ENCODE peak calls at places on chromosome 9, in eight cellular contexts. K is A549, H is HepG2, B is HCT116, P is SK-N-SH, F is K562, V is GM12878, Q is H1. E is an unnamed sample.

GRCh38 chr9:137579259-137579604 is 507 bp upstream of the DPH7 start:
- DNase-seq in K (no peak), H (no peak), B (no peak), P (no peak), F (no peak), V (no peak), Q (no peak), E (no peak)

GRCh38 chr9:34675048-34675714 is 12.7 kb upstream of the CCL27 start:
- DNase-seq in K (peak; percentile 79), H (peak; percentile 80), B (peak; percentile 60), P (peak; percentile 84), F (peak; percentile 74), V (no peak), Q (peak; percentile 92), E (peak; percentile 72)

GRCh38 chr9:4152876-4153275 is 147.0 kb downstream of the GLIS3 start:
- DNase-seq in K (peak; percentile 61), H (no peak), B (no peak), P (no peak), F (no peak), V (no peak), Q (no peak), E (no peak)

GRCh38 chr9:6096821-6097220 is 81.4 kb upstream of the RANBP6 start:
- DNase-seq in K (peak; percentile 26), H (no peak), B (no peak), P (no peak), F (no peak), V (no peak), Q (no peak), E (peak; percentile 26)

GRCh38 chr9:97856857-97857602 is 4.0 kb downstream of the FOXE1 start:
- DNase-seq in K (no peak), H (no peak), B (no peak), P (no peak), F (no peak), V (no peak), Q (no peak), E (no peak)

GRCh38 chr9:97602430-97602829 is 30.7 kb downstream of the TSTD2 start:
- DNase-seq in K (no peak), H (no peak), B (no peak), P (no peak), F (no peak), V (no peak), Q (no peak), E (no peak)

GRCh38 chr9:130587921-130588320 is 8.5 kb downstream of the FUBP3 start:
- DNase-seq in K (no peak), H (no peak), B (no peak), P (no peak), F (no peak), V (no peak), Q (no peak), E (no peak)

GRCh38 chr9:10252174-10252573 is 360.6 kb downstream of the PTPRD start:
- DNase-seq in K (no peak), H (no peak), B (no peak), P (no peak), F (no peak), V (no peak), Q (no peak), E (peak; percentile 22)

GRCh38 chr9:18362901-18363685 is 110.9 kb upstream of the ADAMTSL1 start:
- DNase-seq in K (no peak), H (no peak), B (no peak), P (no peak), F (no peak), V (no peak), Q (no peak), E (peak; percentile 82)

GRCh38 chr9:129868571-129869486 is 33.6 kb downstream of the USP20 start:
- DNase-seq in K (no peak), H (no peak), B (no peak), P (no peak), F (no peak), V (no peak), Q (no peak), E (no peak)

GRCh38 chr9:14346826-14347407 is 33.0 kb upstream of the NFIB start:
- DNase-seq in K (no peak), H (no peak), B (no peak), P (peak; percentile 20), F (no peak), V (no peak), Q (peak; percentile 67), E (no peak)

GRCh38 chr9:112371060-112371459 is 8.8 kb upstream of the HSDL2 start:
- DNase-seq in K (no peak), H (no peak), B (no peak), P (no peak), F (no peak), V (no peak), Q (no peak), E (no peak)

GRCh38 chr9:95129651-95130291 is 187.7 kb downstream of the FANCC start:
- DNase-seq in K (no peak), H (peak; percentile 50), B (no peak), P (no peak), F (no peak), V (no peak), Q (no peak), E (no peak)

GRCh38 chr9:112234779-112235178 is 59.7 kb upstream of the SUSD1 start:
- DNase-seq in K (no peak), H (no peak), B (no peak), P (no peak), F (no peak), V (no peak), Q (no peak), E (no peak)

GRCh38 chr9:114321759-114322158 is 1.1 kb upstream of the ORM1 start:
- DNase-seq in K (no peak), H (no peak), B (no peak), P (no peak), F (no peak), V (no peak), Q (no peak), E (no peak)

GRCh38 chr9:125407432-125407973 is 145.9 kb downstream of the GAPVD1 start:
- DNase-seq in K (no peak), H (no peak), B (no peak), P (no peak), F (no peak), V (no peak), Q (no peak), E (no peak)

GRCh38 chr9:125407974-125408900 is 146.6 kb downstream of the GAPVD1 start:
- DNase-seq in K (peak; percentile 74), H (peak; percentile 39), B (no peak), P (peak; percentile 97), F (peak; percentile 88), V (no peak), Q (peak; percentile 95), E (peak; percentile 61)

GRCh38 chr9:125409637-125410521 is 148.3 kb downstream of the GAPVD1 start:
- DNase-seq in K (peak; percentile 86), H (peak; percentile 48), B (peak; percentile 98), P (peak; percentile 79), F (peak; percentile 94), V (no peak), Q (peak; percentile 50), E (no peak)

GRCh38 chr9:125410522-125410894 is 148.9 kb downstream of the GAPVD1 start:
- DNase-seq in K (no peak), H (no peak), B (no peak), P (no peak), F (no peak), V (no peak), Q (no peak), E (no peak)

GRCh38 chr9:125409217-125409636 is 147.6 kb downstream of the GAPVD1 start:
- DNase-seq in K (peak; percentile 57), H (no peak), B (peak; percentile 86), P (no peak), F (no peak), V (no peak), Q (peak; percentile 56), E (no peak)
- TF ChIP-seq MAX in K (no peak), H (no peak), B (no peak), P (no peak), F (no peak), V (no peak), Q (no peak), E (no peak)

GRCh38 chr9:120902286-120902685 is 24.3 kb downstream of the TRAF1 start:
- DNase-seq in K (no peak), H (no peak), B (no peak), P (no peak), F (no peak), V (no peak), Q (no peak), E (no peak)

GRCh38 chr9:120904999-120905793 is 21.4 kb downstream of the TRAF1 start:
- DNase-seq in K (no peak), H (no peak), B (no peak), P (no peak), F (peak; percentile 45), V (no peak), Q (no peak), E (no peak)

GRCh38 chr9:120901704-120902103 is 24.7 kb upstream of the PHF19 start:
- DNase-seq in K (no peak), H (no peak), B (no peak), P (no peak), F (no peak), V (no peak), Q (no peak), E (no peak)

GRCh38 chr9:120904061-120904998 is 22.3 kb downstream of the TRAF1 start:
- DNase-seq in K (no peak), H (no peak), B (no peak), P (no peak), F (no peak), V (no peak), Q (no peak), E (no peak)

GRCh38 chr9:120902824-120903608 is 23.6 kb downstream of the TRAF1 start:
- DNase-seq in K (no peak), H (no peak), B (no peak), P (no peak), F (no peak), V (no peak), Q (no peak), E (no peak)
- H3K4me1 ChIP-seq in K (no peaks in the 10 kb centered on the region), H (no peaks in the 10 kb centered on the region), B (no peaks in the 10 kb centered on the region), P (no peaks in the 10 kb centered on the region), F (peaks cover 31% of the 10 kb centered on the region), V (peaks cover 33% of the 10 kb centered on the region), Q (no peaks in the 10 kb centered on the region), E (no peaks in the 10 kb centered on the region)

DNA sequence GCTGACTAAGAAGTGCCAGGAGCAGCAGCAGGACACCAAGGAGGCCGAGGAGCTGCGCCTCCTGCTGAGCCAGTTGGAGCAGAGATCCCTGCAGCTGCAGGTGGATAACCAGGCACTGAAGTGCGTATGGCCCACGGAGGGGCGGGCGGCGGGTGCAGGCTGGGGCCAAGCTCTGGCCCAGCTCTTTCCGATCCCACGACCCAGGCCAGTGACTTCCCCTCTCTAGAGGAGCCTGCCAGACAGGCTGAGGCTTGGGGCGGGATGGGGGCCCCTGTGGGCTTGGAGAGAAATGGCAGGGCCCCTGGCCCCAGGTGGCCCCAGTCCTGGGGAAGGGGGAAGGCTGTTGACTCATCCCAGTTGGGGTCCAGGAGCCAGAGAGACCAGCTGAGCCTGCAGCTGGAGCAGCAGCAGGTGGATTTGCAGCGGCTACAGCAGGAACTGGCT is 3.6 kb downstream of the PTRH1 start:
- DNase-seq in K (no peak), H (no peak), B (no peak), P (no peak), F (no peak), V (no peak), Q (no peak), E (no peak)
- TF ChIP-seq CTCF in K (no peak), H (no peak), B (no peak), P (no peak), F (no peak), V (no peak), Q (peak; percentile 19), E (no peak)

DNA sequence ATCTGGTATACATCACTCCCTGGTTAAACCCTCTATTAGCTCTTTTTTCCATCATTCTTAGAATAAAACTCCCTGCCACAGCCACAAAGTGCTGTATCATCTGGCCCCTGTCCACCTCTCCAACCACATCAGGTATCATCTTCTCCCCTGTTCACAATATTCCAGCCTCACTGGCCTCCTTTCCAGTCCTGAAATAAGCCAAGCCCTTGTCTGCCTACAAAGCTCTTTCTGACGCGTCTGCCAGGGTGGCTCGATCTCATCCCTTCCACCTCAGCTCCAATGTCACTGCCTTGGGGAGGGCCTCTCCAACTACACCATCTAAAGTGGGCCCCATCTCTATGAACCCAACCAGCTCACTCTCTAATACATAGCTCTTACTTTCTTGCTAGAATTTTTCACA is 21.5 kb downstream of the CDK5RAP2 start:
- DNase-seq in K (no peak), H (no peak), B (no peak), P (no peak), F (no peak), V (no peak), Q (no peak), E (no peak)
- TF ChIP-seq MAX in K (no peak), H (no peak), B (no peak), P (no peak), F (no peak), V (no peak), Q (no peak), E (no peak)